ENCODE peak calls at places on chromosomes 6 and 20, in four cellular contexts. One of them, this sample, is unnamed.

GRCh38 chr20:62488470-62488869 is 12.7 kb upstream of the GATA5 start:
- DNase-seq in heart right ventricle: no peak
- DNase-seq in WTC11: no peak
- DNase-seq in tibial nerve: no peak
- DNase-seq in this sample: no peak

GRCh38 chr20:43538855-43539700 is 19.7 kb upstream of the SGK2 start:
- DNase-seq in tibial nerve: no peak
- DNase-seq in heart right ventricle: no peak
- DNase-seq in WTC11: no peak
- DNase-seq in this sample: no peak

GRCh38 chr6:142871910-142872331 is 73.1 kb downstream of the HIVEP2 start:
- DNase-seq in WTC11: no peak
- DNase-seq in heart right ventricle: peak
- DNase-seq in tibial nerve: peak
- DNase-seq in this sample: no peak

GRCh38 chr20:22652685-22653568 is 68.6 kb upstream of the FOXA2 start:
- DNase-seq in tibial nerve: no peak
- DNase-seq in WTC11: peak
- DNase-seq in heart right ventricle: no peak
- DNase-seq in this sample: no peak

GRCh38 chr20:56986931-56987720 is 279.3 kb downstream of the BMP7 start:
- DNase-seq in tibial nerve: no peak
- DNase-seq in heart right ventricle: no peak
- DNase-seq in WTC11: no peak
- DNase-seq in this sample: no peak

GRCh38 chr6:106884576-106884975 is 90.0 kb downstream of the CD24 start:
- DNase-seq in heart right ventricle: no peak
- DNase-seq in tibial nerve: no peak
- DNase-seq in WTC11: no peak
- DNase-seq in this sample: no peak

GRCh38 chr6:77124604-77125003 is 338.7 kb downstream of the HTR1B start:
- DNase-seq in heart right ventricle: no peak
- DNase-seq in WTC11: no peak
- DNase-seq in tibial nerve: no peak
- DNase-seq in this sample: no peak

GRCh38 chr6:128474481-128474880 is 45.9 kb downstream of the PTPRK start:
- DNase-seq in heart right ventricle: no peak
- DNase-seq in tibial nerve: no peak
- DNase-seq in WTC11: no peak
- DNase-seq in this sample: no peak

GRCh38 chr6:113824863-113825262 is 32.3 kb upstream of the MARCKS start:
- DNase-seq in tibial nerve: no peak
- DNase-seq in WTC11: no peak
- DNase-seq in heart right ventricle: no peak
- DNase-seq in this sample: no peak

GRCh38 chr20:23125625-23126191 is 39.6 kb upstream of the CD93 start:
- DNase-seq in heart right ventricle: no peak
- DNase-seq in WTC11: no peak
- DNase-seq in tibial nerve: no peak
- DNase-seq in this sample: no peak

GRCh38 chr6:42963855-42964605 is 3.5 kb downstream of the GNMT start:
- DNase-seq in heart right ventricle: no peak
- DNase-seq in WTC11: peak
- DNase-seq in tibial nerve: no peak
- DNase-seq in this sample: no peak

GRCh38 chr20:24610341-24611115 is 141.1 kb downstream of the SYNDIG1 start:
- DNase-seq in WTC11: no peak
- DNase-seq in tibial nerve: no peak
- DNase-seq in heart right ventricle: no peak
- DNase-seq in this sample: no peak

GRCh38 chr20:48614593-48615274 is 213.1 kb downstream of the PREX1 start:
- DNase-seq in tibial nerve: no peak
- DNase-seq in heart right ventricle: no peak
- DNase-seq in WTC11: no peak
- DNase-seq in this sample: no peak

GRCh38 chr6:47701374-47701773 is 3.0 kb downstream of the ADGRF4 start:
- DNase-seq in heart right ventricle: no peak
- DNase-seq in tibial nerve: no peak
- DNase-seq in WTC11: no peak
- DNase-seq in this sample: no peak

GRCh38 chr6:119078449-119079287 is at the start of gene FAM184A:
- DNase-seq in tibial nerve: peak
- DNase-seq in heart right ventricle: peak
- DNase-seq in WTC11: peak
- DNase-seq in this sample: peak

GRCh38 chr20:36468149-36469000 is 72.9 kb upstream of the MYL9 start:
- DNase-seq in WTC11: no peak
- DNase-seq in tibial nerve: no peak
- DNase-seq in heart right ventricle: no peak
- DNase-seq in this sample: no peak

GRCh38 chr6:3482869-3483268 is 26.0 kb upstream of the SLC22A23 start:
- DNase-seq in heart right ventricle: no peak
- DNase-seq in WTC11: no peak
- DNase-seq in tibial nerve: no peak
- DNase-seq in this sample: no peak

GRCh38 chr6:53765270-53765669 is 29.5 kb upstream of the LRRC1 start:
- DNase-seq in tibial nerve: no peak
- DNase-seq in WTC11: no peak
- DNase-seq in heart right ventricle: no peak
- DNase-seq in this sample: no peak

GRCh38 chr6:143570147-143570853 is 58.8 kb upstream of the FUCA2 start:
- DNase-seq in heart right ventricle: no peak
- DNase-seq in tibial nerve: no peak
- DNase-seq in WTC11: no peak
- DNase-seq in this sample: no peak

GRCh38 chr6:85111481-85112001 is 338.3 kb upstream of the NT5E start:
- DNase-seq in heart right ventricle: no peak
- DNase-seq in WTC11: peak
- DNase-seq in tibial nerve: no peak
- DNase-seq in this sample: no peak

GRCh38 chr20:24135786-24136185 is 147.2 kb upstream of the GGTLC1 start:
- DNase-seq in WTC11: no peak
- DNase-seq in tibial nerve: no peak
- DNase-seq in heart right ventricle: no peak
- DNase-seq in this sample: no peak

GRCh38 chr6:104754788-104755409 is 104.8 kb downstream of the HACE1 start:
- DNase-seq in WTC11: no peak
- DNase-seq in heart right ventricle: no peak
- DNase-seq in tibial nerve: no peak
- DNase-seq in this sample: no peak

GRCh38 chr6:42279144-42279781 is 61.6 kb upstream of the MRPS10 start:
- DNase-seq in WTC11: no peak
- DNase-seq in heart right ventricle: no peak
- DNase-seq in tibial nerve: no peak
- DNase-seq in this sample: no peak

GRCh38 chr20:19978511-19979210 is 38.5 kb upstream of the NAA20 start:
- DNase-seq in heart right ventricle: peak
- DNase-seq in WTC11: no peak
- DNase-seq in tibial nerve: no peak
- DNase-seq in this sample: no peak

GRCh38 chr6:30396833-30397479 is 52.0 kb downstream of the RPP21 start:
- DNase-seq in tibial nerve: peak
- DNase-seq in WTC11: peak
- DNase-seq in heart right ventricle: peak
- DNase-seq in this sample: peak

DNA sequence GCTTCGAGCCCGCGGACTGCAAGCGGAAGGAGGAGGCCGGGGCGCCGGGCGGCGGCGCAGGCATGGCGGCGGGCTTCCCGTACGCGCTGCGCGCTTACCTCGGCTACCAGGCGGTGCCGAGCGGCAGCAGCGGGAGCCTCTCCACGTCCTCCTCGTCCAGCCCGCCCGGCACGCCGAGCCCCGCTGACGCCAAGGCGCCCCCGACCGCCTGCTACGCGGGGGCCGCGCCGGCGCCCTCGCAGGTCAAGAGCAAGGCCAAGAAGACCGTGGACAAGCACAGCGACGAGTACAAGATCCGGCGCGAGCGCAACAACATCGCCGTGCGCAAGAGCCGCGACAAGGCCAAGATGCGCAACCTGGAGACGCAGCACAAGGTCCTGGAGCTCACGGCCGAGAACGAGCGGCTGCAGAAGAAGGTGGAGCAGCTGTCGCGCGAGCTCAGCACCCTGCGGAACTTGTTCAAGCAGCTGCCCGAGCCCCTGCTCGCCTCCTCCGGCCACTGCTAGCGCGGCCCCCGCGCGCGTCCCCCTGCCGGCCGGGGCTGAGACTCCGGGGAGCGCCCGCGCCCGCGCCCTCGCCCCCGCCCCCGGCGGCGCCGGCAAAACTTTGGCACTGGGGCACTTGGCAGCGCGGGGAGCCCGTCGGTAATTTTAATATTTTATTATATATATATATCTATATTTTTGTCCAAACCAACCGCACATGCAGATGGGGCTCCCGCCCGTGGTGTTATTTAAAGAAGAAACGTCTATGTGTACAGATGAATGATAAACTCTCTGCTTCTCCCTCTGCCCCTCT is 1.1 kb downstream of the CEBPB start:
- DNase-seq in tibial nerve: no peak
- DNase-seq in WTC11: peak
- DNase-seq in heart right ventricle: no peak
- DNase-seq in this sample: peak
- TF ChIP-seq CTCF in tibial nerve: peak
- TF ChIP-seq CTCF in WTC11: no peak
- TF ChIP-seq CTCF in heart right ventricle: no peak
- TF ChIP-seq CTCF in this sample: peak

GRCh38 chr20:4524307-4524706 is 197.4 kb upstream of the PRND start:
- DNase-seq in heart right ventricle: no peak
- DNase-seq in tibial nerve: no peak
- DNase-seq in WTC11: no peak
- DNase-seq in this sample: no peak

GRCh38 chr20:4516851-4517250 is 204.9 kb upstream of the PRND start:
- DNase-seq in heart right ventricle: no peak
- DNase-seq in WTC11: no peak
- DNase-seq in tibial nerve: no peak
- DNase-seq in this sample: no peak

GRCh38 chr20:4521170-4521968 is 200.3 kb upstream of the PRND start:
- DNase-seq in tibial nerve: no peak
- DNase-seq in WTC11: no peak
- DNase-seq in heart right ventricle: no peak
- DNase-seq in this sample: no peak

GRCh38 chr20:4522310-4522709 is 199.4 kb upstream of the PRND start:
- DNase-seq in tibial nerve: no peak
- DNase-seq in heart right ventricle: no peak
- DNase-seq in WTC11: no peak
- DNase-seq in this sample: no peak

GRCh38 chr20:4519530-4519929 is 202.2 kb upstream of the PRND start:
- DNase-seq in tibial nerve: no peak
- DNase-seq in WTC11: peak
- DNase-seq in heart right ventricle: no peak
- DNase-seq in this sample: no peak
- TF ChIP-seq CTCF in tibial nerve: no peak
- TF ChIP-seq CTCF in WTC11: peak
- TF ChIP-seq CTCF in heart right ventricle: peak
- TF ChIP-seq CTCF in this sample: peak

GRCh38 chr20:59082077-59082740 is 39.6 kb upstream of the PRELID3B start:
- DNase-seq in tibial nerve: no peak
- DNase-seq in WTC11: no peak
- DNase-seq in heart right ventricle: no peak
- DNase-seq in this sample: no peak
- TF ChIP-seq CTCF in tibial nerve: peak
- TF ChIP-seq CTCF in WTC11: no peak
- TF ChIP-seq CTCF in heart right ventricle: peak
- TF ChIP-seq CTCF in this sample: peak

DNA sequence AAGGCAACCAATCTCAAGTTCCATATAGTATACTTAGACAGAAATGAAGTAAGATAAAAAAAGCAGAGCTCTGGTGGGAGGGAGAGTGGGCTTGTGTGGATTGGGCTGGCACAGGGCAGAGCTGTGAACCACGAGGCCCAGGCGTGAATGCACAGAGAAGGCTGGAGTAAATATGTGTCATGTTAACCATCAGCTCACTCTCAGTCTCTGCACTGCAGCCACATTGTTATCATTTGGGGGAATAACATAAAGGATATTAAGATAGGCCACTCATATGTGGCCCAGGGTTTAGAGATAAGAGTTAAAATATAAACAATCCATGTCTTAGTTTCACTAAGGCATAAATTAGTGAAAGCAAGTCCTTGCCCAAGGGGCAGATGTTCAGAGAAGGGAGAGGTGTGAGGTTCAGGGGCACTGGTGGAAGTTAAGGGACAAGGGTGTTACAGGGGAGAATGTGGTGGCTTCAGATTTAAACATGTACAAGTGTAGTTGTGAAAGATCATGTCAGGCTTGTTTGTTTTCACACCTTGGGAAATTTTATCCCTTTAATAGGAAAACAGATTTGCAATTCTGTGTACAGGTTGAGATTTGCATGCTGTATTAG is 14.4 kb downstream of the GMPR start:
- DNase-seq in WTC11: no peak
- DNase-seq in heart right ventricle: no peak
- DNase-seq in tibial nerve: no peak
- DNase-seq in this sample: no peak
- TF ChIP-seq CTCF in WTC11: no peak
- TF ChIP-seq CTCF in heart right ventricle: no peak
- TF ChIP-seq CTCF in tibial nerve: no peak
- TF ChIP-seq CTCF in this sample: no peak

GRCh38 chr20:45933231-45934045 is 1.0 kb upstream of the PCIF1 start:
- DNase-seq in WTC11: peak
- DNase-seq in tibial nerve: peak
- DNase-seq in heart right ventricle: peak
- DNase-seq in this sample: no peak
- TF ChIP-seq CTCF in WTC11: no peak
- TF ChIP-seq CTCF in tibial nerve: no peak
- TF ChIP-seq CTCF in heart right ventricle: peak
- TF ChIP-seq CTCF in this sample: no peak

GRCh38 chr6:69867075-69867911 is 937 bp downstream of the COL19A1 start:
- DNase-seq in tibial nerve: no peak
- DNase-seq in WTC11: peak
- DNase-seq in heart right ventricle: peak
- DNase-seq in this sample: peak
- TF ChIP-seq CTCF in tibial nerve: peak
- TF ChIP-seq CTCF in WTC11: no peak
- TF ChIP-seq CTCF in heart right ventricle: no peak
- TF ChIP-seq CTCF in this sample: no peak

DNA sequence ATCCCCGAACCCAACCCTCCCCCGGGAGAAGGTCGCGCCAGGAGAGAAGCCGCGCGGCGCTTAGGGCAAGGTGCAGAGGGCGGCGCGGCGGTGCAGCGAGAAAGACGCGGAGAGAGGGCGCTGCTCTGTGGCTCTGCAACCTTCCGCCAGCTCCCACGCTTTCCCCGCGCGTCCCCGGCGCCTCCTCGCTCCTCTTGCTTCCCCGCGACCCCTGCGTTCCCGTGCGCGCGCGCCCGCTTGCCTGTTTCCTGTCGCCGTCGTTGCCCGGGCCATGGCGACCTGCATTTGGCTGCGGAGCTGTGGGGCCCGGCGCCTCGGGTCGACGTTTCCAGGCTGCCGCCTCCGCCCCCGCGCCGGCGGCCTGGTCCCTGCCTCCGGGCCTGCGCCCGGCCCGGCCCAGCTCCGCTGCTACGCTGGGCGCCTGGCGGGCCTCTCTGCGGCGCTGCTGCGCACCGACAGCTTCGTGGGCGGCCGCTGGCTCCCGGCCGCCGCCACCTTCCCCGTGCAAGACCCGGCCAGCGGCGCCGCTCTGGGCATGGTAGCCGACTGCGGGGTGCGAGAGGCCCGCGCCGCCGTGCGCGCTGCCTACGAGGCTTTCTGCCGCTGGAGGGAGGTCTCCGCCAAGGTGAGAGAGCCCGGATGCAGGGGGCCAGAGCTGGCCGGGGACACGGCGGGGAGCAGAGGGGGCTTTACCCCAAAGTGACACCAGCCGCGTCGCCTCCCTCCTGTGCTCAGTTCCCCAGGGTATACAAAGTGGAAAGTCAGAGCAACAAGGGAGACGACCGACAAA is at the start of gene ALDH5A1:
- DNase-seq in WTC11: peak
- DNase-seq in tibial nerve: peak
- DNase-seq in heart right ventricle: peak
- DNase-seq in this sample: peak
- TF ChIP-seq CTCF in WTC11: no peak
- TF ChIP-seq CTCF in tibial nerve: peak
- TF ChIP-seq CTCF in heart right ventricle: peak
- TF ChIP-seq CTCF in this sample: no peak

This sample was measured in mesothelial cell of epicardium.